ENCODE peak calls at places on chromosomes 16 and 17, in nine cellular contexts. One of them, this sample, is unnamed.

GRCh38 chr16:1497014-1497598 is 3.9 kb downstream of the TELO2 start:
- DNase-seq in HT1080: no peak
- DNase-seq in activated CD4-positive, alpha-beta T cell treated with anti-CD3 and anti-CD28 coated beads, Interleukin-2, amount 50 U/mL, for 48 hours: no peak
- DNase-seq in OCI-LY7: no peak
- DNase-seq in omental fat pad: no peak
- DNase-seq in stimulated activated CD8-positive, alpha-beta memory T cell treated with anti-CD3 and anti-CD28 coated beads, Interleukin-15, amount 100 ng/mL, for 24 hours: no peak
- DNase-seq in HuH-7.5: no peak
- DNase-seq in neural crest cell: no peak
- DNase-seq in CD4-positive, alpha-beta T cell: no peak
- DNase-seq in this sample: no peak

GRCh38 chr16:72018470-72018869 is 9.9 kb downstream of the DHODH start:
- DNase-seq in omental fat pad: no peak
- DNase-seq in HuH-7.5: no peak
- DNase-seq in activated CD4-positive, alpha-beta T cell treated with anti-CD3 and anti-CD28 coated beads, Interleukin-2, amount 50 U/mL, for 48 hours: no peak
- DNase-seq in OCI-LY7: no peak
- DNase-seq in HT1080: no peak
- DNase-seq in neural crest cell: no peak
- DNase-seq in stimulated activated CD8-positive, alpha-beta memory T cell treated with anti-CD3 and anti-CD28 coated beads, Interleukin-15, amount 100 ng/mL, for 24 hours: no peak
- DNase-seq in CD4-positive, alpha-beta T cell: no peak
- DNase-seq in this sample: no peak

GRCh38 chr17:35740216-35740615 is 8.8 kb downstream of the RASL10B start:
- DNase-seq in stimulated activated CD8-positive, alpha-beta memory T cell treated with anti-CD3 and anti-CD28 coated beads, Interleukin-15, amount 100 ng/mL, for 24 hours: no peak
- DNase-seq in neural crest cell: no peak
- DNase-seq in activated CD4-positive, alpha-beta T cell treated with anti-CD3 and anti-CD28 coated beads, Interleukin-2, amount 50 U/mL, for 48 hours: no peak
- DNase-seq in OCI-LY7: no peak
- DNase-seq in HT1080: no peak
- DNase-seq in CD4-positive, alpha-beta T cell: no peak
- DNase-seq in omental fat pad: no peak
- DNase-seq in HuH-7.5: no peak
- DNase-seq in this sample: no peak

GRCh38 chr16:88465387-88465983 is 12.4 kb downstream of the ZFPM1 start:
- DNase-seq in omental fat pad: no peak
- DNase-seq in HuH-7.5: no peak
- DNase-seq in stimulated activated CD8-positive, alpha-beta memory T cell treated with anti-CD3 and anti-CD28 coated beads, Interleukin-15, amount 100 ng/mL, for 24 hours: no peak
- DNase-seq in activated CD4-positive, alpha-beta T cell treated with anti-CD3 and anti-CD28 coated beads, Interleukin-2, amount 50 U/mL, for 48 hours: no peak
- DNase-seq in neural crest cell: no peak
- DNase-seq in HT1080: no peak
- DNase-seq in OCI-LY7: no peak
- DNase-seq in CD4-positive, alpha-beta T cell: no peak
- DNase-seq in this sample: peak

GRCh38 chr17:35448899-35449227 is 297 bp upstream of the SLFN13 start:
- DNase-seq in HuH-7.5: no peak
- DNase-seq in HT1080: no peak
- DNase-seq in CD4-positive, alpha-beta T cell: no peak
- DNase-seq in activated CD4-positive, alpha-beta T cell treated with anti-CD3 and anti-CD28 coated beads, Interleukin-2, amount 50 U/mL, for 48 hours: no peak
- DNase-seq in omental fat pad: no peak
- DNase-seq in neural crest cell: no peak
- DNase-seq in stimulated activated CD8-positive, alpha-beta memory T cell treated with anti-CD3 and anti-CD28 coated beads, Interleukin-15, amount 100 ng/mL, for 24 hours: no peak
- DNase-seq in OCI-LY7: no peak
- DNase-seq in this sample: no peak

GRCh38 chr16:4403133-4403949 is 13.1 kb downstream of the CORO7 start:
- DNase-seq in CD4-positive, alpha-beta T cell: no peak
- DNase-seq in neural crest cell: no peak
- DNase-seq in stimulated activated CD8-positive, alpha-beta memory T cell treated with anti-CD3 and anti-CD28 coated beads, Interleukin-15, amount 100 ng/mL, for 24 hours: no peak
- DNase-seq in omental fat pad: no peak
- DNase-seq in OCI-LY7: no peak
- DNase-seq in HuH-7.5: no peak
- DNase-seq in activated CD4-positive, alpha-beta T cell treated with anti-CD3 and anti-CD28 coated beads, Interleukin-2, amount 50 U/mL, for 48 hours: no peak
- DNase-seq in HT1080: no peak
- DNase-seq in this sample: no peak

GRCh38 chr17:14300628-14301278 is at the start of gene HS3ST3B1:
- DNase-seq in omental fat pad: peak
- DNase-seq in CD4-positive, alpha-beta T cell: peak
- DNase-seq in stimulated activated CD8-positive, alpha-beta memory T cell treated with anti-CD3 and anti-CD28 coated beads, Interleukin-15, amount 100 ng/mL, for 24 hours: peak
- DNase-seq in OCI-LY7: peak
- DNase-seq in activated CD4-positive, alpha-beta T cell treated with anti-CD3 and anti-CD28 coated beads, Interleukin-2, amount 50 U/mL, for 48 hours: peak
- DNase-seq in HT1080: peak
- DNase-seq in HuH-7.5: peak
- DNase-seq in neural crest cell: peak
- DNase-seq in this sample: peak

GRCh38 chr17:67379251-67379630 is 2.2 kb downstream of the PITPNC1 start:
- DNase-seq in activated CD4-positive, alpha-beta T cell treated with anti-CD3 and anti-CD28 coated beads, Interleukin-2, amount 50 U/mL, for 48 hours: no peak
- DNase-seq in HuH-7.5: no peak
- DNase-seq in neural crest cell: no peak
- DNase-seq in stimulated activated CD8-positive, alpha-beta memory T cell treated with anti-CD3 and anti-CD28 coated beads, Interleukin-15, amount 100 ng/mL, for 24 hours: no peak
- DNase-seq in HT1080: no peak
- DNase-seq in omental fat pad: no peak
- DNase-seq in CD4-positive, alpha-beta T cell: no peak
- DNase-seq in OCI-LY7: no peak
- DNase-seq in this sample: no peak

GRCh38 chr16:84826558-84826941 is 6.8 kb downstream of the CRISPLD2 start:
- DNase-seq in HT1080: no peak
- DNase-seq in OCI-LY7: no peak
- DNase-seq in HuH-7.5: no peak
- DNase-seq in activated CD4-positive, alpha-beta T cell treated with anti-CD3 and anti-CD28 coated beads, Interleukin-2, amount 50 U/mL, for 48 hours: no peak
- DNase-seq in neural crest cell: no peak
- DNase-seq in CD4-positive, alpha-beta T cell: no peak
- DNase-seq in omental fat pad: no peak
- DNase-seq in stimulated activated CD8-positive, alpha-beta memory T cell treated with anti-CD3 and anti-CD28 coated beads, Interleukin-15, amount 100 ng/mL, for 24 hours: no peak
- DNase-seq in this sample: no peak

GRCh38 chr16:85309656-85310587 is 197.7 kb upstream of the CIBAR2 start:
- DNase-seq in stimulated activated CD8-positive, alpha-beta memory T cell treated with anti-CD3 and anti-CD28 coated beads, Interleukin-15, amount 100 ng/mL, for 24 hours: no peak
- DNase-seq in OCI-LY7: peak
- DNase-seq in HuH-7.5: no peak
- DNase-seq in omental fat pad: no peak
- DNase-seq in activated CD4-positive, alpha-beta T cell treated with anti-CD3 and anti-CD28 coated beads, Interleukin-2, amount 50 U/mL, for 48 hours: no peak
- DNase-seq in CD4-positive, alpha-beta T cell: no peak
- DNase-seq in neural crest cell: peak
- DNase-seq in HT1080: no peak
- DNase-seq in this sample: no peak

GRCh38 chr16:30786115-30786935 is 680 bp downstream of the ZNF629 start:
- DNase-seq in neural crest cell: peak
- DNase-seq in HuH-7.5: peak
- DNase-seq in omental fat pad: no peak
- DNase-seq in OCI-LY7: no peak
- DNase-seq in CD4-positive, alpha-beta T cell: no peak
- DNase-seq in activated CD4-positive, alpha-beta T cell treated with anti-CD3 and anti-CD28 coated beads, Interleukin-2, amount 50 U/mL, for 48 hours: peak
- DNase-seq in stimulated activated CD8-positive, alpha-beta memory T cell treated with anti-CD3 and anti-CD28 coated beads, Interleukin-15, amount 100 ng/mL, for 24 hours: no peak
- DNase-seq in HT1080: no peak
- DNase-seq in this sample: peak

GRCh38 chr17:37089998-37090397 is 141.2 kb downstream of the AATF start:
- DNase-seq in CD4-positive, alpha-beta T cell: peak
- DNase-seq in omental fat pad: no peak
- DNase-seq in neural crest cell: no peak
- DNase-seq in HuH-7.5: no peak
- DNase-seq in activated CD4-positive, alpha-beta T cell treated with anti-CD3 and anti-CD28 coated beads, Interleukin-2, amount 50 U/mL, for 48 hours: peak
- DNase-seq in HT1080: no peak
- DNase-seq in OCI-LY7: no peak
- DNase-seq in stimulated activated CD8-positive, alpha-beta memory T cell treated with anti-CD3 and anti-CD28 coated beads, Interleukin-15, amount 100 ng/mL, for 24 hours: no peak
- DNase-seq in this sample: no peak